ENCODE peak calls at places on chromosomes 6 and 20, in five cellular contexts. One of them, this sample, is unnamed. For H3K4me1, the result is how much of the 10 kb centered on the place peaks cover.

GRCh38 chr6:30882764-30883475 is 1.4 kb upstream of the DDR1 start:
- DNase-seq in MM.1S: no peak
- DNase-seq in heart right ventricle: no peak
- DNase-seq in body of pancreas: peak
- DNase-seq in left ventricle myocardium inferior: no peak
- DNase-seq in this sample: peak

GRCh38 chr6:38715016-38715809 is at the start of gene DNAH8:
- DNase-seq in MM.1S: no peak
- DNase-seq in heart right ventricle: no peak
- DNase-seq in body of pancreas: no peak
- DNase-seq in left ventricle myocardium inferior: no peak
- DNase-seq in this sample: no peak

GRCh38 chr6:87483929-87484328 is 11.2 kb downstream of the SLC35A1 start:
- DNase-seq in MM.1S: peak
- DNase-seq in heart right ventricle: no peak
- DNase-seq in body of pancreas: no peak
- DNase-seq in left ventricle myocardium inferior: no peak
- DNase-seq in this sample: no peak

GRCh38 chr6:135274561-135275293 is 93.6 kb downstream of the MYB start:
- DNase-seq in MM.1S: no peak
- DNase-seq in heart right ventricle: no peak
- DNase-seq in body of pancreas: no peak
- DNase-seq in left ventricle myocardium inferior: no peak
- DNase-seq in this sample: no peak

GRCh38 chr6:169513478-169514193 is 188.2 kb downstream of the WDR27 start:
- DNase-seq in MM.1S: no peak
- DNase-seq in heart right ventricle: no peak
- DNase-seq in body of pancreas: no peak
- DNase-seq in left ventricle myocardium inferior: no peak
- DNase-seq in this sample: no peak

GRCh38 chr6:130779658-130780033 is 47.6 kb upstream of the SMLR1 start:
- DNase-seq in MM.1S: no peak
- DNase-seq in heart right ventricle: no peak
- DNase-seq in body of pancreas: no peak
- DNase-seq in left ventricle myocardium inferior: no peak
- DNase-seq in this sample: no peak

GRCh38 chr6:93222071-93222851 is 197.1 kb downstream of the EPHA7 start:
- DNase-seq in MM.1S: no peak
- DNase-seq in heart right ventricle: peak
- DNase-seq in body of pancreas: no peak
- DNase-seq in left ventricle myocardium inferior: no peak
- DNase-seq in this sample: no peak

GRCh38 chr20:438581-439469 is 23.5 kb downstream of the TBC1D20 start:
- DNase-seq in MM.1S: peak
- DNase-seq in heart right ventricle: no peak
- DNase-seq in body of pancreas: no peak
- DNase-seq in left ventricle myocardium inferior: no peak
- DNase-seq in this sample: no peak

GRCh38 chr20:40339661-40340449 is 349.2 kb downstream of the MAFB start:
- DNase-seq in MM.1S: no peak
- DNase-seq in heart right ventricle: peak
- DNase-seq in body of pancreas: no peak
- DNase-seq in left ventricle myocardium inferior: peak
- DNase-seq in this sample: peak

GRCh38 chr20:1847780-1848179 is 47.4 kb upstream of the SIRPA start:
- DNase-seq in MM.1S: no peak
- DNase-seq in heart right ventricle: no peak
- DNase-seq in body of pancreas: no peak
- DNase-seq in left ventricle myocardium inferior: no peak
- DNase-seq in this sample: no peak

GRCh38 chr6:142187209-142187608 is 40.1 kb downstream of the VTA1 start:
- DNase-seq in MM.1S: no peak
- DNase-seq in heart right ventricle: peak
- DNase-seq in body of pancreas: peak
- DNase-seq in left ventricle myocardium inferior: peak
- DNase-seq in this sample: no peak

GRCh38 chr6:169074551-169074950 is 179.1 kb downstream of the THBS2 start:
- DNase-seq in MM.1S: no peak
- DNase-seq in heart right ventricle: no peak
- DNase-seq in body of pancreas: no peak
- DNase-seq in left ventricle myocardium inferior: no peak
- DNase-seq in this sample: no peak

GRCh38 chr20:56968386-56969048 is 297.9 kb downstream of the BMP7 start:
- DNase-seq in MM.1S: no peak
- DNase-seq in heart right ventricle: no peak
- DNase-seq in body of pancreas: no peak
- DNase-seq in left ventricle myocardium inferior: no peak
- DNase-seq in this sample: no peak

GRCh38 chr6:169786349-169786748 is 34.9 kb downstream of the ERMARD start:
- DNase-seq in MM.1S: no peak
- DNase-seq in heart right ventricle: no peak
- DNase-seq in body of pancreas: no peak
- DNase-seq in left ventricle myocardium inferior: no peak
- DNase-seq in this sample: no peak

GRCh38 chr6:113805836-113806500 is 51.2 kb upstream of the MARCKS start:
- DNase-seq in MM.1S: no peak
- DNase-seq in heart right ventricle: peak
- DNase-seq in body of pancreas: no peak
- DNase-seq in left ventricle myocardium inferior: no peak
- DNase-seq in this sample: no peak

GRCh38 chr6:39931607-39932006 is 2.7 kb downstream of the MOCS1 start:
- DNase-seq in MM.1S: no peak
- DNase-seq in heart right ventricle: no peak
- DNase-seq in body of pancreas: no peak
- DNase-seq in left ventricle myocardium inferior: no peak
- DNase-seq in this sample: no peak

GRCh38 chr6:50277774-50278173 is 228.0 kb upstream of the DEFB112 start:
- DNase-seq in MM.1S: peak
- DNase-seq in heart right ventricle: no peak
- DNase-seq in body of pancreas: no peak
- DNase-seq in left ventricle myocardium inferior: no peak
- DNase-seq in this sample: no peak

GRCh38 chr20:47224857-47225256 is 131.6 kb downstream of the ZMYND8 start:
- DNase-seq in MM.1S: no peak
- DNase-seq in heart right ventricle: no peak
- DNase-seq in body of pancreas: no peak
- DNase-seq in left ventricle myocardium inferior: no peak
- DNase-seq in this sample: no peak

GRCh38 chr6:42278131-42278853 is 60.6 kb upstream of the MRPS10 start:
- DNase-seq in MM.1S: no peak
- DNase-seq in heart right ventricle: no peak
- DNase-seq in body of pancreas: no peak
- DNase-seq in left ventricle myocardium inferior: no peak
- DNase-seq in this sample: no peak

GRCh38 chr20:64184795-64185194 is 20.5 kb downstream of the MYT1 start:
- DNase-seq in MM.1S: no peak
- DNase-seq in heart right ventricle: no peak
- DNase-seq in body of pancreas: no peak
- DNase-seq in left ventricle myocardium inferior: no peak
- DNase-seq in this sample: no peak

GRCh38 chr20:49516916-49517315 is 34.4 kb upstream of the KCNB1 start:
- DNase-seq in MM.1S: no peak
- DNase-seq in heart right ventricle: no peak
- DNase-seq in body of pancreas: no peak
- DNase-seq in left ventricle myocardium inferior: no peak
- DNase-seq in this sample: no peak

GRCh38 chr20:49515588-49515987 is 33.1 kb upstream of the KCNB1 start:
- DNase-seq in MM.1S: no peak
- DNase-seq in heart right ventricle: no peak
- DNase-seq in body of pancreas: no peak
- DNase-seq in left ventricle myocardium inferior: no peak
- DNase-seq in this sample: no peak

GRCh38 chr20:49519212-49519712 is 36.8 kb upstream of the KCNB1 start:
- DNase-seq in MM.1S: no peak
- DNase-seq in heart right ventricle: no peak
- DNase-seq in body of pancreas: no peak
- DNase-seq in left ventricle myocardium inferior: no peak
- DNase-seq in this sample: no peak

GRCh38 chr20:49518576-49518975 is 36.1 kb upstream of the KCNB1 start:
- DNase-seq in MM.1S: no peak
- DNase-seq in heart right ventricle: no peak
- DNase-seq in body of pancreas: no peak
- DNase-seq in left ventricle myocardium inferior: no peak
- DNase-seq in this sample: no peak

GRCh38 chr20:49517509-49518100 is 35.1 kb upstream of the KCNB1 start:
- DNase-seq in MM.1S: no peak
- DNase-seq in heart right ventricle: no peak
- DNase-seq in body of pancreas: no peak
- DNase-seq in left ventricle myocardium inferior: no peak
- DNase-seq in this sample: no peak
- H3K27ac ChIP-seq in MM.1S: no peak
- H3K27ac ChIP-seq in heart right ventricle: no peak
- H3K27ac ChIP-seq in body of pancreas: no peak
- H3K27ac ChIP-seq in left ventricle myocardium inferior: no peak
- H3K27ac ChIP-seq in this sample: no peak

DNA sequence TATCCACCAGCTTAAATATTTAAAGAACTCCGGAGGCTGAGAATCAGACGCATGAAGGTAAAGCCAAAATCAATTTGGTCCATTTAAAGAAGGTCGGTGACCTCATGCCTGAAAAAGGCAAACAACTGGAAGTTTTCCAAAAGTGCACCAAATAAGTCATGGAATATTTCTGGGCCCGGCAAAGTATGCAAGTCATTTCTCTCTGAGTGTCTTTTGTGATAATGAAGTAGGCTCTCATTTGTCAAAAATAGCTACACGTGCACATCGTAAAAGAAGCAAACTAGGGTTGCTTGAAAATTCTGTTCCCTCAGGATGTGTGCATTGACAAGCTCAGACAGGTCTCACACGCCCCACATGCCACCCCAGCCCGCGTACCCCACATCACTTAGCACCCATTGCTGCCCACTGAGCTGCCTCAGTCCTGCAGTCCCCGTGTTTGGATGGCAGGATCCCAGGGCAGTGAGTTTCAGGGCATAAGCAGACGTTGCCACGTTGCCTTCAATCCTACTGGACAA is 20.5 kb upstream of the PYGB start:
- DNase-seq in MM.1S: no peak
- DNase-seq in heart right ventricle: peak
- DNase-seq in body of pancreas: peak
- DNase-seq in left ventricle myocardium inferior: no peak
- DNase-seq in this sample: no peak
- H3K4me1 ChIP-seq in MM.1S: under half
- H3K4me1 ChIP-seq in heart right ventricle: half or more
- H3K4me1 ChIP-seq in body of pancreas: under half
- H3K4me1 ChIP-seq in left ventricle myocardium inferior: half or more
- H3K4me1 ChIP-seq in this sample: under half

DNA sequence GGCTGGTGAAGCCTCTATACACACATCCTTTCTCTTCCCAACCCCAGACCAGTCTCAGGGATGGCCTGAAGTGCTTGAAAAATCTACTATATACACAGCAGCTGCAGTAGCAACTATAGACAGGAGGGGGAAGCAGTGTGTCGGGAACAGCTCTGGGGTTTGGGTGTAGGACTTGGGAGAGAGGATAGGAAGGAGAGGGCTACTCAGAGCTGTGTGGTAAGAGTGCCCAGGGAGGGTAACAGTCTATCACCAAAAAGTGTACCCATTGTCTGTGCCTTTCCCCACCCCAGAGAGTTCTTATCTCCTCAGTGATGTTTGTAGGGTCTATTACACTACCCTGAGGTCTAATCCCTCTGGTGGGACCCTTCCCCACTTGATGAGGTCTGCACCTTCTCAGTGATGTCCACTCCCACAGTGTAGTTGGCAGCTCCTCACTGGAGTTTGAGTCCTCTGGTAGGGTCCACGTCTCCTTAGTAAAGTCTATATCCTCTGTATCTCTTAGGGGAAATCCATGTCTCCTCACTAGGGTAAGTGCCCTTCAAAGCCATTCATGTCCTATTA is 1.5 kb upstream of the GGT7 start:
- DNase-seq in MM.1S: peak
- DNase-seq in heart right ventricle: peak
- DNase-seq in body of pancreas: peak
- DNase-seq in left ventricle myocardium inferior: peak
- DNase-seq in this sample: peak
- H3K27ac ChIP-seq in MM.1S: no peak
- H3K27ac ChIP-seq in heart right ventricle: peak
- H3K27ac ChIP-seq in body of pancreas: peak
- H3K27ac ChIP-seq in left ventricle myocardium inferior: peak
- H3K27ac ChIP-seq in this sample: peak

GRCh38 chr20:55533601-55534000 is 471.7 kb downstream of the CBLN4 start:
- DNase-seq in MM.1S: no peak
- DNase-seq in heart right ventricle: no peak
- DNase-seq in body of pancreas: no peak
- DNase-seq in left ventricle myocardium inferior: no peak
- DNase-seq in this sample: no peak
- H3K4me1 ChIP-seq in MM.1S: under half
- H3K4me1 ChIP-seq in heart right ventricle: under half
- H3K4me1 ChIP-seq in body of pancreas: under half
- H3K4me1 ChIP-seq in left ventricle myocardium inferior: under half
- H3K4me1 ChIP-seq in this sample: under half

GRCh38 chr6:75272145-75272840 is 12.3 kb downstream of the TMEM30A start:
- DNase-seq in MM.1S: no peak
- DNase-seq in heart right ventricle: no peak
- DNase-seq in body of pancreas: peak
- DNase-seq in left ventricle myocardium inferior: no peak
- DNase-seq in this sample: no peak
- H3K27ac ChIP-seq in MM.1S: no peak
- H3K27ac ChIP-seq in heart right ventricle: peak
- H3K27ac ChIP-seq in body of pancreas: peak
- H3K27ac ChIP-seq in left ventricle myocardium inferior: peak
- H3K27ac ChIP-seq in this sample: peak

GRCh38 chr20:10707791-10708190 is 34.0 kb upstream of the JAG1 start:
- DNase-seq in MM.1S: no peak
- DNase-seq in heart right ventricle: no peak
- DNase-seq in body of pancreas: no peak
- DNase-seq in left ventricle myocardium inferior: no peak
- DNase-seq in this sample: no peak
- H3K4me1 ChIP-seq in MM.1S: under half
- H3K4me1 ChIP-seq in heart right ventricle: under half
- H3K4me1 ChIP-seq in body of pancreas: under half
- H3K4me1 ChIP-seq in left ventricle myocardium inferior: under half
- H3K4me1 ChIP-seq in this sample: under half

GRCh38 chr20:10541668-10542411 is 106.7 kb downstream of the SLX4IP start:
- DNase-seq in MM.1S: no peak
- DNase-seq in heart right ventricle: no peak
- DNase-seq in body of pancreas: no peak
- DNase-seq in left ventricle myocardium inferior: no peak
- DNase-seq in this sample: no peak
- H3K27ac ChIP-seq in MM.1S: no peak
- H3K27ac ChIP-seq in heart right ventricle: peak
- H3K27ac ChIP-seq in body of pancreas: no peak
- H3K27ac ChIP-seq in left ventricle myocardium inferior: no peak
- H3K27ac ChIP-seq in this sample: no peak